ENCODE peak calls at places on chromosome 13, in five cellular contexts. One of them, this sample, is unnamed.

GRCh38 chr13:41905600-41906254 is 55.2 kb downstream of the VWA8 start:
- DNase-seq in body of pancreas: no peak
- DNase-seq in thyroid gland: no peak
- DNase-seq in IMR-90: peak; percentile 48
- DNase-seq in upper lobe of left lung: no peak
- DNase-seq in this sample: no peak

GRCh38 chr13:39407138-39407537 is 195.9 kb downstream of the LHFPL6 start:
- DNase-seq in thyroid gland: no peak
- DNase-seq in IMR-90: no peak
- DNase-seq in upper lobe of left lung: no peak
- DNase-seq in body of pancreas: no peak
- DNase-seq in this sample: no peak

GRCh38 chr13:76421011-76421410 is 465.2 kb downstream of the KCTD12 start:
- DNase-seq in thyroid gland: no peak
- DNase-seq in upper lobe of left lung: no peak
- DNase-seq in body of pancreas: no peak
- DNase-seq in IMR-90: no peak
- DNase-seq in this sample: no peak

GRCh38 chr13:77859450-77859849 is 59.2 kb downstream of the EDNRB start:
- DNase-seq in IMR-90: peak; percentile 82
- DNase-seq in thyroid gland: no peak
- DNase-seq in upper lobe of left lung: no peak
- DNase-seq in body of pancreas: peak; percentile 31
- DNase-seq in this sample: no peak

GRCh38 chr13:114111577-114111976 is 20.8 kb downstream of the RASA3 start:
- DNase-seq in upper lobe of left lung: peak; percentile 15
- DNase-seq in thyroid gland: no peak
- DNase-seq in IMR-90: peak; percentile 97
- DNase-seq in body of pancreas: no peak
- DNase-seq in this sample: peak; percentile 10

GRCh38 chr13:33277946-33278345 is 7.6 kb downstream of the STARD13 start:
- DNase-seq in body of pancreas: peak; percentile 43
- DNase-seq in thyroid gland: no peak
- DNase-seq in upper lobe of left lung: no peak
- DNase-seq in IMR-90: no peak
- DNase-seq in this sample: no peak

GRCh38 chr13:102854675-102855074 is 8.8 kb downstream of the ERCC5 start:
- DNase-seq in thyroid gland: no peak
- DNase-seq in IMR-90: no peak
- DNase-seq in body of pancreas: no peak
- DNase-seq in upper lobe of left lung: no peak
- DNase-seq in this sample: no peak

GRCh38 chr13:111662451-111662850 is 342.0 kb downstream of the TEX29 start:
- DNase-seq in IMR-90: no peak
- DNase-seq in body of pancreas: no peak
- DNase-seq in thyroid gland: no peak
- DNase-seq in upper lobe of left lung: no peak
- DNase-seq in this sample: no peak

GRCh38 chr13:100546713-100547405 is 41.7 kb downstream of the GGACT start:
- DNase-seq in thyroid gland: no peak
- DNase-seq in IMR-90: no peak
- DNase-seq in body of pancreas: no peak
- DNase-seq in upper lobe of left lung: no peak
- DNase-seq in this sample: no peak

GRCh38 chr13:26742691-26743358 is 17.8 kb downstream of the GPR12 start:
- DNase-seq in IMR-90: no peak
- DNase-seq in upper lobe of left lung: no peak
- DNase-seq in body of pancreas: no peak
- DNase-seq in thyroid gland: no peak
- DNase-seq in this sample: no peak

GRCh38 chr13:27079421-27079958 is 92.1 kb downstream of the USP12 start:
- DNase-seq in thyroid gland: no peak
- DNase-seq in body of pancreas: no peak
- DNase-seq in IMR-90: peak; percentile 67
- DNase-seq in upper lobe of left lung: no peak
- DNase-seq in this sample: no peak

GRCh38 chr13:89269737-89270136 is 1598.6 kb downstream of the SLITRK5 start:
- DNase-seq in upper lobe of left lung: no peak
- DNase-seq in body of pancreas: no peak
- DNase-seq in IMR-90: no peak
- DNase-seq in thyroid gland: no peak
- DNase-seq in this sample: no peak

GRCh38 chr13:41458187-41458938 is 1.0 kb downstream of the RGCC start:
- DNase-seq in IMR-90: peak; percentile 46
- DNase-seq in body of pancreas: peak; percentile 31
- DNase-seq in thyroid gland: peak; percentile 21
- DNase-seq in upper lobe of left lung: peak; percentile 51
- DNase-seq in this sample: peak; percentile 77

GRCh38 chr13:107713314-107713713 is 502.0 kb downstream of the LIG4 start:
- DNase-seq in thyroid gland: no peak
- DNase-seq in body of pancreas: no peak
- DNase-seq in upper lobe of left lung: no peak
- DNase-seq in IMR-90: no peak
- DNase-seq in this sample: no peak

GRCh38 chr13:93534181-93534700 is 307.6 kb downstream of the GPC6 start:
- DNase-seq in upper lobe of left lung: no peak
- DNase-seq in IMR-90: no peak
- DNase-seq in thyroid gland: no peak
- DNase-seq in body of pancreas: no peak
- DNase-seq in this sample: no peak

GRCh38 chr13:44211286-44211685 is 162.3 kb upstream of the SERP2 start:
- DNase-seq in body of pancreas: no peak
- DNase-seq in upper lobe of left lung: no peak
- DNase-seq in thyroid gland: no peak
- DNase-seq in IMR-90: no peak
- DNase-seq in this sample: no peak

GRCh38 chr13:88459335-88459734 is 788.2 kb downstream of the SLITRK5 start:
- DNase-seq in IMR-90: no peak
- DNase-seq in thyroid gland: no peak
- DNase-seq in body of pancreas: no peak
- DNase-seq in upper lobe of left lung: no peak
- DNase-seq in this sample: no peak

GRCh38 chr13:102839462-102839861 is 6.4 kb upstream of the ERCC5 start:
- DNase-seq in thyroid gland: no peak
- DNase-seq in body of pancreas: no peak
- DNase-seq in upper lobe of left lung: no peak
- DNase-seq in IMR-90: peak; percentile 25
- DNase-seq in this sample: no peak

GRCh38 chr13:36030670-36031331 is 100.4 kb downstream of the DCLK1 start:
- DNase-seq in upper lobe of left lung: no peak
- DNase-seq in thyroid gland: no peak
- DNase-seq in IMR-90: peak; percentile 18
- DNase-seq in body of pancreas: peak; percentile 40
- DNase-seq in this sample: no peak

GRCh38 chr13:106182404-106182803 is 353.1 kb downstream of the EFNB2 start:
- DNase-seq in IMR-90: peak; percentile 92
- DNase-seq in body of pancreas: no peak
- DNase-seq in thyroid gland: no peak
- DNase-seq in upper lobe of left lung: no peak
- DNase-seq in this sample: no peak

GRCh38 chr13:47008318-47008717 is 111.5 kb upstream of the HTR2A start:
- DNase-seq in IMR-90: no peak
- DNase-seq in upper lobe of left lung: no peak
- DNase-seq in body of pancreas: no peak
- DNase-seq in thyroid gland: no peak
- DNase-seq in this sample: no peak

GRCh38 chr13:77692746-77693448 is 4.6 kb upstream of the SLAIN1 start:
- DNase-seq in body of pancreas: no peak
- DNase-seq in thyroid gland: no peak
- DNase-seq in IMR-90: no peak
- DNase-seq in upper lobe of left lung: no peak
- DNase-seq in this sample: no peak

GRCh38 chr13:42899266-42899665 is 92.8 kb downstream of the EPSTI1 start:
- DNase-seq in body of pancreas: no peak
- DNase-seq in upper lobe of left lung: no peak
- DNase-seq in IMR-90: no peak
- DNase-seq in thyroid gland: no peak
- DNase-seq in this sample: no peak

GRCh38 chr13:44309771-44310767 is 63.6 kb upstream of the SERP2 start:
- DNase-seq in thyroid gland: no peak
- DNase-seq in upper lobe of left lung: no peak
- DNase-seq in IMR-90: no peak
- DNase-seq in body of pancreas: no peak
- DNase-seq in this sample: no peak

GRCh38 chr13:59790626-59791025 is 373.1 kb downstream of the DIAPH3 start:
- DNase-seq in upper lobe of left lung: no peak
- DNase-seq in body of pancreas: no peak
- DNase-seq in IMR-90: peak; percentile 11
- DNase-seq in thyroid gland: no peak
- DNase-seq in this sample: no peak

DNA sequence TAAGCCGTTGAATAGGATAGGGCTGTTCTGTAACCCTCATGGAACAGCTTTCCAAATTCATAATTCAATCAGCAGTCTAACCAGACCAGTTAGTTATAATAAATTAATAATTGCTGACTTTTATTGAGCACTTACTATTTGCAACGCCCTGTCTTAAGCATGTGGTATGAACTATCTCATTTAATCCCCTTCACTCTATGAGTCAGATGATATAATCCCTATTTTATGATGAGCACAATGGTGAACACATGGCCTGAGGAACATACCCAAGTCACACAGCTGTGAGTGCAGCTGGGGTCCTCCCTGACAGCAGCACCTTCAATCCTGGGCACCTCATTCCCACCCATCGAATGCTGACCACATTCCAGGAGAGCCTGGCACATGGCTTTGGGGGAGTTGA is 28.0 kb upstream of the SACS start:
- DNase-seq in thyroid gland: no peak
- DNase-seq in body of pancreas: no peak
- DNase-seq in upper lobe of left lung: no peak
- DNase-seq in IMR-90: no peak
- DNase-seq in this sample: no peak
- H3K27ac ChIP-seq in thyroid gland: no peak overlapping the region
- H3K27ac ChIP-seq in body of pancreas: no peak overlapping the region
- H3K27ac ChIP-seq in upper lobe of left lung: no peak overlapping the region
- H3K27ac ChIP-seq in IMR-90: no peak overlapping the region
- H3K27ac ChIP-seq in this sample: no peak overlapping the region

DNA sequence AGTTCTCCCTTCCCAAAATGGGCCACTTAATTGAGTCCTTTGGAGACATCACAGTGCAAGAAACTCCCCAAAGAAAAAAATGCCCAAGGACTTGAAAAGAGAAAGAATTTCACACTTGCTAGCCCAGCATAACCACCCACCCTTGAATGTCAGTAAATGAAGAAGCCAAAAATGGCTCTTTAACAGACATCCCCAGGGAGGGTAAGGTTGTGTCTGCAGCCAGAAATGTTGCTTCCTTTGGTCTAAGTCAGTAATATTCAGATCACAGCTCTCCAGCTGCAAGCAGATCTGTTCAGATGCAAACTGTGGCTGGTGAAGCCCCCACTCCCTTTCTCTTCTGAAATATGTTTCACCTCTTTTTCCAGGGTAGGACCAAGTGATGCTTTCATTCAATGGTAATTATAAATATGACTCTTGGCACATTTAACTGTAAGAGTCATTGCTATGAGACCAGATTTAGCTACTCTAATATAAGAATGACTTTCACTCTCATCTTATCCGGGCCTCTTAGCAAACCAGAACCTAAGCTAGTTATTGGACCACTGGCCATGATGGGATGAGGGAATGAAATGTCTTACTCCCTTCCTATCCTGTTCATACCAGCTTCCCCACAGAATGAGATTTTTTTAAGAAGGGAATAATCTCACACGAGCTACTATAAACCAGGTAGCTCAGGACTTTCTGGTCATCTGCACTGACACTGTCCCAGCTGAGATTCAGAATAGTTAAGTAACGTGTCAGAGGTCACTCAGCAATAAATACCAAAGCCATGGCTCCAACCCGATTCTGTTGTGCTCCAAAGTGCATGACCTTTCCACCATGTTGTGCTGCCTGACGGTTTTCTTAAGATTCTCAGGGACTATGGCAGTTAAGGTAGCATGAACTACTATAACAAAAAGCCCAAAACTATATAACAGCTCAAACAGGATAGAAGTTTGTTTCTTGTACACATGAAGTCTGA is 234.1 kb downstream of the FOXO1 start:
- DNase-seq in thyroid gland: no peak
- DNase-seq in upper lobe of left lung: no peak
- DNase-seq in body of pancreas: no peak
- DNase-seq in IMR-90: no peak
- DNase-seq in this sample: no peak
- H3K4me3 ChIP-seq in thyroid gland: no peak overlapping the region
- H3K4me3 ChIP-seq in upper lobe of left lung: no peak overlapping the region
- H3K4me3 ChIP-seq in body of pancreas: no peak overlapping the region
- H3K4me3 ChIP-seq in IMR-90: no peak overlapping the region
- H3K4me3 ChIP-seq in this sample: no peak overlapping the region

GRCh38 chr13:105159794-105160193 is 1375.7 kb downstream of the EFNB2 start:
- DNase-seq in thyroid gland: peak; percentile 5
- DNase-seq in body of pancreas: no peak
- DNase-seq in IMR-90: no peak
- DNase-seq in upper lobe of left lung: no peak
- DNase-seq in this sample: no peak
- TF ChIP-seq CTCF in thyroid gland: no peak
- TF ChIP-seq CTCF in body of pancreas: no peak
- TF ChIP-seq CTCF in IMR-90: no peak
- TF ChIP-seq CTCF in upper lobe of left lung: no peak
- TF ChIP-seq CTCF in this sample: no peak

DNA sequence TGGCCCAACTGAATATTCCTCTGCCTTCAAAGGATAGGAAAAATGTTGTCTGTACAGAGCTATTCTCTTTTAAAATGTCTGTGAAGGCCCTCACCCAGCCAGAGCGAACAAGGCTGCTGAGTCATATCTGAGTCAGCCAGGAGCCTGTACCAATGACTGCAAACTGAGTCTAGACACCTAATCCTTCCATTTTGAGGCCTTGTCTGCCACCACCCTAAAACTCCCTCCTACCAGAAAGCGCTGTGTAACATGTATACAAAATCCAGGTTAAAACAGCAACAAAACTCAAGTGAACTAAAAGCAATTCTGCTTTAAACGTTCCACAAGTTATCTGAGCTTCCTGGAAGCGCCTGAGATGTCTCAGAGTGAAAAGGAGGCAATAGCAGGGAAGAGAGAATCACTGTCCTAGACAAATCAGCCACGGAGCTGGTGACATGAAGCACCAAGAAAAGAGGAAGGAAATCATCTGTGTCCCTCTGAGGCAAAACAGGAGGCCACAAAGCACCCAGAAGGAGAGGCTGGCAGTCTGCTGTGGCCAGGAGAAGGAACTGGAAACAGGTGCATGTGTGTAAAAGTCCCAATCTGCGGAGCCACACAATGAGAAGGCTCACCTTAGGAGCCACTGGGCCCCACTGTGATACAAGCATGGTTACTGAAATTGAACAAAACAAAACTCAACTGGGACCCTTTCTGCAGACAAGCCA is 10.2 kb downstream of the DHRS12 start:
- DNase-seq in upper lobe of left lung: peak; percentile 45
- DNase-seq in IMR-90: peak; percentile 91
- DNase-seq in thyroid gland: no peak
- DNase-seq in body of pancreas: peak; percentile 67
- DNase-seq in this sample: no peak
- H3K27ac ChIP-seq in upper lobe of left lung: no peak overlapping the region
- H3K27ac ChIP-seq in IMR-90: peak overlapping the region; percentile 33
- H3K27ac ChIP-seq in thyroid gland: peak overlapping the region; percentile 71
- H3K27ac ChIP-seq in body of pancreas: peak overlapping the region; percentile 33
- H3K27ac ChIP-seq in this sample: no peak overlapping the region

GRCh38 chr13:74230984-74231443 is 96.8 kb upstream of the KLF12 start:
- DNase-seq in body of pancreas: no peak
- DNase-seq in upper lobe of left lung: no peak
- DNase-seq in thyroid gland: no peak
- DNase-seq in IMR-90: no peak
- DNase-seq in this sample: no peak
- H3K4me3 ChIP-seq in body of pancreas: no peak overlapping the region
- H3K4me3 ChIP-seq in upper lobe of left lung: no peak overlapping the region
- H3K4me3 ChIP-seq in thyroid gland: no peak overlapping the region
- H3K4me3 ChIP-seq in IMR-90: no peak overlapping the region
- H3K4me3 ChIP-seq in this sample: no peak overlapping the region

GRCh38 chr13:22801402-22802003 is 379.3 kb upstream of the SGCG start:
- DNase-seq in IMR-90: peak; percentile 5
- DNase-seq in upper lobe of left lung: no peak
- DNase-seq in body of pancreas: no peak
- DNase-seq in thyroid gland: no peak
- DNase-seq in this sample: no peak
- TF ChIP-seq CTCF in IMR-90: peak; percentile 36
- TF ChIP-seq CTCF in upper lobe of left lung: no peak
- TF ChIP-seq CTCF in body of pancreas: no peak
- TF ChIP-seq CTCF in thyroid gland: peak; percentile 59
- TF ChIP-seq CTCF in this sample: peak; percentile 39

This sample was measured in upper lobe of right lung.